ENCODE peak calls at places on chromosome 11, in eight cellular contexts. L is A549, C is K562, F is upper lobe of left lung, S is stomach, I is HepG2, T is SK-N-SH, J is ovary. H is an unnamed sample. For H3K4me1, the result is how much of the 10 kb centered on the place peaks cover.

GRCh38 chr11:14125529-14125928 is 163.0 kb downstream of the SPON1 start:
- DNase-seq in L (no peak), C (no peak), F (no peak), S (no peak), I (no peak), T (no peak), J (no peak), H (no peak)

GRCh38 chr11:67053896-67054850 is 2.5 kb upstream of the RHOD start:
- DNase-seq in L (peak), C (peak), F (peak), S (peak), I (peak), T (peak), J (peak), H (peak)

GRCh38 chr11:129950319-129951034 is 52.2 kb downstream of the PRDM10 start:
- DNase-seq in L (no peak), C (peak), F (peak), S (no peak), I (no peak), T (no peak), J (peak), H (peak)

GRCh38 chr11:59413646-59414045 is 12.6 kb downstream of the OR5A2 start:
- DNase-seq in L (no peak), C (no peak), F (no peak), S (no peak), I (no peak), T (no peak), J (no peak), H (no peak)

GRCh38 chr11:66316849-66317251 is at the start of gene CD248:
- DNase-seq in L (no peak), C (no peak), F (peak), S (no peak), I (no peak), T (peak), J (peak), H (peak)

GRCh38 chr11:115780625-115781024 is 276.4 kb upstream of the CADM1 start:
- DNase-seq in L (no peak), C (no peak), F (no peak), S (no peak), I (no peak), T (no peak), J (no peak), H (no peak)

GRCh38 chr11:66859686-66860448 is 3.0 kb downstream of the LRFN4 start:
- DNase-seq in L (peak), C (no peak), F (no peak), S (no peak), I (no peak), T (no peak), J (no peak), H (no peak)

GRCh38 chr11:44203270-44204043 is 106.5 kb downstream of the ALX4 start:
- DNase-seq in L (no peak), C (no peak), F (no peak), S (peak), I (no peak), T (no peak), J (no peak), H (peak)

GRCh38 chr11:66937334-66937733 is 20.8 kb downstream of the PC start:
- DNase-seq in L (no peak), C (no peak), F (no peak), S (no peak), I (no peak), T (no peak), J (no peak), H (no peak)

GRCh38 chr11:65524010-65524746 is 705 bp upstream of the SCYL1 start:
- DNase-seq in L (no peak), C (peak), F (peak), S (no peak), I (no peak), T (peak), J (peak), H (peak)

GRCh38 chr11:134098566-134099184 is 29.8 kb downstream of the JAM3 start:
- DNase-seq in L (peak), C (no peak), F (no peak), S (no peak), I (peak), T (no peak), J (no peak), H (no peak)

GRCh38 chr11:58829736-58830135 is 14.8 kb downstream of the GLYATL2 start:
- DNase-seq in L (no peak), C (no peak), F (no peak), S (no peak), I (no peak), T (no peak), J (no peak), H (no peak)

GRCh38 chr11:46725338-46726205 is 6.6 kb downstream of the F2 start:
- DNase-seq in L (no peak), C (no peak), F (no peak), S (no peak), I (no peak), T (no peak), J (no peak), H (no peak)

GRCh38 chr11:46726206-46726862 is 7.3 kb downstream of the F2 start:
- DNase-seq in L (no peak), C (no peak), F (no peak), S (no peak), I (no peak), T (no peak), J (no peak), H (no peak)

GRCh38 chr11:46729110-46730027 is 10.4 kb downstream of the F2 start:
- DNase-seq in L (no peak), C (no peak), F (no peak), S (no peak), I (no peak), T (no peak), J (no peak), H (no peak)

GRCh38 chr11:46728659-46729040 is 9.6 kb downstream of the F2 start:
- DNase-seq in L (no peak), C (no peak), F (no peak), S (no peak), I (no peak), T (no peak), J (no peak), H (no peak)

GRCh38 chr11:46727952-46728658 is 9.1 kb downstream of the F2 start:
- DNase-seq in L (no peak), C (no peak), F (no peak), S (no peak), I (no peak), T (no peak), J (no peak), H (no peak)
- TF ChIP-seq EP300 in L (no peak), C (no peak), F (no peak), S (no peak), I (no peak), T (no peak), J (no peak), H (no peak)

GRCh38 chr11:1479678-1480118 is 6.9 kb downstream of the MOB2 start:
- DNase-seq in L (no peak), C (no peak), F (no peak), S (no peak), I (no peak), T (no peak), J (no peak), H (no peak)
- H3K4me1 ChIP-seq in L (under half), C (under half), F (under half), S (half or more), I (under half), T (under half), J (under half), H (half or more)

DNA sequence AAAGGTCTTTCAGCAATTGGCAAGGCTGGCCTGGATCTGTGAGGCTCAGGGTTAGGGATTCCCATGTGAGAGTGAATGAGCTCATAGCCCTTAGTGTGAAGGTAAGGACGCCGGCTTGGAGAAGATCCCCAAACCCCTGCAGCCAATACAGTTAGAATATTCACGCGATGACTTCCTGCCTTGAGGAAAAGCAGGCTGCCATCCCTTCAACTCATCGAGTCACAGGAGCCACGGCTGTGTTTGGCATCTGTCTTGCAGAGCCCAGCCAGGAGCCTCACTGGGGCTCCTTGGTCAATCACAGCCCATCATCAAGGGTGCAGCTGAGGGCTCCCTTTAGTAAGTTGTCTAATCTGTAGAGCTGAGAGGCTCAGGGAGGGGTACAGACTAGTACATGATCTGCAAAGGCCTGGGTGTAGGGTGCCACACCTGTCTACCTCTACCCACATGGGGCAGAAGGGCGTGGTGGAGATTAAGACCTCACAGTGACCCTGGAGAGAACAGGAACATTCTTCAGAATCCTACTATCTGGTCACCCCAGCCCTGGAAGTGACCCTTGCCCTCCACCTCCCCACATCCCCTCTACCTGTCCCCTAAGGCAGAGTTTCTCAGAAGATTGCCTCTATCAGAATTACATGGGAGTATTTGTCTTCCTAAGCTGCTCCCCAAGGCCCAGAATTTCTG is 18.5 kb downstream of the IL10RA start:
- DNase-seq in L (no peak), C (peak), F (no peak), S (no peak), I (no peak), T (no peak), J (no peak), H (no peak)
- TF ChIP-seq EP300 in L (no peak), C (no peak), F (no peak), S (no peak), I (no peak), T (no peak), J (no peak), H (no peak)

DNA sequence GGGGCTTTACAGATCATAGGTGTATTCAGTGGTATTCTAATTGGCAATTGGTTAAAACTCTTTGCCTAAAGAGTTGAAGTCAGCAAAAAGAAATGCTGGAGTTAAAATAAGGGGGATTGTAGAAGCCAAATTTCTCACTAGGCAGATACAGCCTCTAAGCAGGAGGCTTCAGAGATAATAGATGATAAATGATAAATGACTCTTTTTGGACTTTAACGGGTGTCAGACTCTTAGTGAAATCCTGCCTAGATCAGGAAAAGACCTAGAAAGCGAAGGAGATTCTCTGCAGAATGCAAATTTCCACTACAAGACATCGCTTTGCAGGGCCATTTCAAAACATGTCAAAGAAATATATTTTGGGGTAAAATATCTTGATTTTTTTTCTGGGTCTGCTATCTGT is 182.8 kb downstream of the FAM76B start:
- DNase-seq in L (no peak), C (no peak), F (no peak), S (no peak), I (no peak), T (no peak), J (no peak), H (no peak)
- H3K4me1 ChIP-seq in L (under half), C (under half), F (under half), S (under half), I (under half), T (under half), J (under half), H (under half)

DNA sequence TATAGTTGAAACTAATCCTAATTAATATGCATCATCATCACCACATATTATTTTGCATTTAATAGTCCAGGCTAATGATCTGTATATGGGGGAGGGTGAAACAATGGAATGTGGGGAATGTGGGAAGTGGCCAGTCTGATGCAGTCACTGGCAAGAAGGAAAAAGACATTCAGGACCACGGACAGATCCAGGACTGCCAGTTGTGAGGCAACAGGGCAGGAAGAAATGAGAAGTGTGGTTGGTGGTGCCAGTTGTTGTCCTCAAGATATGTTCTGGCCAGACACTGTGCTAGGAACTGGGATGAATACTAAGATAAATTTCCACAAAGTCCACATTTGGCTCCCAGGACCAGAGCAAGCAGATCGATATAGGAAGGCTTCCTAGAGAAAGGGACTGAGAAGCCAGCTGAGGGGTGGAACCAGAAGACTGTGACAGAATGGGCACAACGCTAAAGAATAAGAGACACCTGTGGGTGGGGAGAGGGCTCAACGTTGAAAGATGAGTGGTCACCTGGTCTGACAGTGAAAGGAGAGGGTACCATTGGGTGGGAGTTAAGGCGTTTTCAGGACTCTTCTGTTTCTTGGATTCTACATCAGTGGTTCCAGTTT is 6.8 kb upstream of the TPBGL start:
- DNase-seq in L (peak), C (peak), F (no peak), S (peak), I (peak), T (no peak), J (no peak), H (no peak)
- TF ChIP-seq EP300 in L (no peak), C (no peak), F (no peak), S (no peak), I (no peak), T (no peak), J (no peak), H (no peak)

GRCh38 chr11:35059040-35059439 is 79.9 kb upstream of the CD44 start:
- DNase-seq in L (no peak), C (no peak), F (no peak), S (no peak), I (no peak), T (no peak), J (no peak), H (no peak)

GRCh38 chr11:35058318-35058717 is 80.7 kb upstream of the CD44 start:
- DNase-seq in L (no peak), C (no peak), F (no peak), S (no peak), I (no peak), T (no peak), J (no peak), H (no peak)

GRCh38 chr11:35063453-35063852 is 75.5 kb upstream of the CD44 start:
- DNase-seq in L (no peak), C (no peak), F (no peak), S (no peak), I (no peak), T (no peak), J (no peak), H (no peak)

GRCh38 chr11:35064114-35064800 is 74.7 kb upstream of the CD44 start:
- DNase-seq in L (no peak), C (no peak), F (no peak), S (no peak), I (no peak), T (peak), J (no peak), H (no peak)

DNA sequence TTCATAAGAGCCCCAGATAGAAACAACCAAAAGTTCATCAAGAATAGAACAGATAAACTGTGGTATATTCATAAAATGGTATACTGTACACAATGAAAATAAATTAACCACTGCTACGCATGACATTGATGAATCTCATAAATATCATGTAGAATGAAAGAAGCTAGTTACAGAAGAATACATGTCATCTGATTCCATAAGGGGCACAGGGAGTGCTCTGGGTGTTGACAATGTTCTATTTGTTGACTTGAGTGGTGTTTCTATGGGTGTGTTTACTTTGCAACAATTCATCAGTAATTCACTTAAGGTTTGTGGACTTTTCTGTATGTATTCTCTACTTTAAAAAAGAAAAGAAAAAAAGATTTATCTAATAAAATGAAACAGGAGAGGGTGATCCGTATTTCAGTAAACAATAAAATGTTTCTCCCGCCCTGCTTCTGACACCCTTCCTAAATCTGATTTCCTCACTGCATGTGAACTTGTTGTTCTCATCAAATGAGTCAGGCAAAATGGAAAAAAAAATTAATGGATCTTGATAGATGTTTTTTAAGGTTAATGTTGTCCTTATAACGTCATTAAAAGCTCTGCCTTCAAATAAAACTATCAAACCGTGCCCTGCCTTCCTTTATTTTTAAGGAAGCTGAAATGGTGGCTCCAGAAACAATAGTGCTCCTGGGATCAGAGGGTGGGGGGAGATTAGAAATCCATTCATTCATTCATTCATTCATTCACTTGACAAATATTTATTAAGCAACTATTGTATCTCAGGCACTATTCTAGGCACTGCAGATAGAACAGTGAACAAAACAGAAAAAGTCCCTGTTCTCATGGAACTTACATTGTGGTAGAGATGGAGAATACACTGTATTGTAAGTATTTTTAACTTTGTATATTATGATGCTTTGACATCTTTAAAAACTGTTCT is 77.2 kb upstream of the CD44 start:
- DNase-seq in L (peak), C (no peak), F (no peak), S (no peak), I (no peak), T (no peak), J (no peak), H (no peak)
- H3K4me1 ChIP-seq in L (under half), C (under half), F (under half), S (under half), I (under half), T (under half), J (under half), H (under half)

GRCh38 chr11:26971961-26972360 is 22.0 kb upstream of the FIBIN start:
- DNase-seq in L (no peak), C (no peak), F (no peak), S (no peak), I (no peak), T (no peak), J (no peak), H (no peak)

GRCh38 chr11:26976389-26976788 is 17.5 kb upstream of the FIBIN start:
- DNase-seq in L (no peak), C (no peak), F (no peak), S (no peak), I (no peak), T (no peak), J (no peak), H (no peak)

DNA sequence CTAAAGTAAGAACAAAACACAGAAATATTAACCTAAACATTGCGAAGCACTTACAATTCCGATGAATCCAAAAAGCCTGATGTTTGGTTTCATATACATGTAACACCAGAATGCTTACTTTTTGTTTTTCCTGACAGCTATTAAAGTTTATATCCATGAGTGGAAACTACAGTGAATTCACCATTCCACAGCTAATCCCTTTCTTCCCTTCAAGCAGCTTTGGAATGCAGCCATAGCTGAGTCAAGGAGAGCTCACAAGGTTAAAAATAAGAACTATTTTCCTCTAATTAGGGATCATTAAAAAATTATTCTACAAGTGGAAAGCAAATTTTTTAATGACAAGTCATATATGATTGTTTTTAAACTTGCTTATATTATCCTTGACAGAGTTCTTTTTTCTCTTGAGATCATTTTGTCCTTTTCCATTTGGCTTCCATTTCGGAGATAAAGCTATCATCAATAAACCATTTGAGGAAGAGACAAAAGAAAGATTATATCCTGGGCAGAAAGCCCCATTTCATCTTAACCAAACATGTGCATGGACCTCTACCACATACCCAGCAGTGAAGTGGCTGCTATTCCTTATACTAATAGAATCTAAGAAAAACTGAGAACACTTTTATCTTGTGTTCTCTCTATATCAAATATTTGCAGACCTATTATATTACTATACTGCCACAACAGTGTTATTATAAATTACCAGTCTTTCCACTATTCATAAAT is 19.7 kb upstream of the FIBIN start:
- DNase-seq in L (no peak), C (no peak), F (no peak), S (no peak), I (no peak), T (no peak), J (peak), H (no peak)
- TF ChIP-seq EP300 in L (no peak), C (no peak), F (no peak), S (no peak), I (no peak), T (no peak), J (no peak), H (no peak)